ENCODE peak calls at places on chromosomes 12 and 14, in six cellular contexts. E is neuronal stem cell; U is stimulated activated CD4-positive, alpha-beta T cell treated with anti-CD3 and anti-CD28 coated beads, Interleukin-2, amount 100 ng/mL, for 48 hours; I is amniotic stem cell; M is pons; L is stimulated activated naive B cell treated with anti-CD40 and anti-IgM and Interleukin-4, amounts not matched to agents 10 μg/mL and 1 μg/mL and 100 μg/mL, for 72 hours. P is an unnamed sample.

GRCh38 chr14:60757617-60758016 is 23.1 kb downstream of the MNAT1 start:
- DNase-seq in U (no peak), I (no peak), L (no peak), M (no peak), E (no peak), P (no peak)

GRCh38 chr14:89793367-89793716 is 161.2 kb downstream of the EFCAB11 start:
- DNase-seq in L (no peak), E (no peak), I (no peak), U (no peak), M (no peak), P (no peak)

GRCh38 chr14:100900837-100901390 is 2.6 kb downstream of the RTL1 start:
- DNase-seq in E (peak), I (no peak), U (no peak), L (no peak), M (no peak), P (peak)

GRCh38 chr14:69845787-69846186 is 33.4 kb upstream of the SMOC1 start:
- DNase-seq in I (no peak), U (no peak), L (no peak), M (no peak), E (no peak), P (no peak)

GRCh38 chr14:64990291-64990690 is 3.6 kb downstream of the FNTB start:
- DNase-seq in E (no peak), M (no peak), U (no peak), L (no peak), I (no peak), P (no peak)

GRCh38 chr12:82862876-82863649 is 176.4 kb downstream of the TMTC2 start:
- DNase-seq in I (no peak), M (no peak), U (no peak), L (no peak), E (no peak), P (no peak)

GRCh38 chr14:43165651-43166050 is 1341.4 kb downstream of the FSCB start:
- DNase-seq in E (no peak), U (no peak), M (no peak), I (no peak), L (no peak), P (no peak)

GRCh38 chr12:88393017-88393767 is 187.1 kb downstream of the KITLG start:
- DNase-seq in L (no peak), M (no peak), I (no peak), E (no peak), U (no peak), P (no peak)

GRCh38 chr14:24674204-24674970 is 40.4 kb upstream of the GZMB start:
- DNase-seq in M (no peak), U (no peak), E (no peak), L (no peak), I (no peak), P (no peak)

GRCh38 chr12:45208604-45209487 is 7.0 kb upstream of the ANO6 start:
- DNase-seq in L (no peak), E (no peak), M (no peak), U (no peak), I (no peak), P (no peak)

GRCh38 chr14:73173092-73173735 is 36.9 kb downstream of the PSEN1 start:
- DNase-seq in E (peak), I (peak), M (peak), U (no peak), L (no peak), P (no peak)

GRCh38 chr12:122891661-122892525 is 4.0 kb downstream of the VPS37B start:
- DNase-seq in E (peak), I (peak), M (peak), U (no peak), L (no peak), P (no peak)

GRCh38 chr12:6314776-6315175 is 4.3 kb downstream of the PLEKHG6 start:
- DNase-seq in I (no peak), E (no peak), L (no peak), U (no peak), M (no peak), P (no peak)

GRCh38 chr14:77498984-77499527 is 440 bp upstream of the ISM2 start:
- DNase-seq in M (no peak), I (no peak), U (no peak), L (no peak), E (peak), P (peak)

GRCh38 chr14:52937869-52938268 is 13.0 kb downstream of the FERMT2 start:
- DNase-seq in E (no peak), U (no peak), L (no peak), I (no peak), M (no peak), P (no peak)

GRCh38 chr12:71967176-71967575 is 28.5 kb downstream of the TPH2 start:
- DNase-seq in I (no peak), M (no peak), U (no peak), L (no peak), E (no peak), P (no peak)

GRCh38 chr12:5807090-5807414 is 138.0 kb downstream of the ANO2 start:
- DNase-seq in I (no peak), U (no peak), M (no peak), L (no peak), E (no peak), P (no peak)

GRCh38 chr12:22787557-22787956 is 162.6 kb downstream of the ETNK1 start:
- DNase-seq in U (no peak), M (no peak), E (no peak), I (no peak), L (no peak), P (no peak)

GRCh38 chr12:6271281-6271680 is 39.2 kb upstream of the PLEKHG6 start:
- DNase-seq in M (no peak), E (no peak), L (no peak), I (no peak), U (no peak), P (no peak)

GRCh38 chr12:55659486-55660385 is 23.0 kb downstream of the OR10P1 start:
- DNase-seq in E (no peak), L (no peak), M (peak), U (no peak), I (no peak), P (peak)

GRCh38 chr12:7588703-7589329 is 76.9 kb downstream of the APOBEC1 start:
- DNase-seq in L (peak), U (peak), I (peak), E (no peak), M (peak), P (peak)

GRCh38 chr12:16020034-16020433 is 108.9 kb downstream of the DERA start:
- DNase-seq in U (no peak), L (no peak), M (no peak), E (no peak), I (no peak), P (no peak)

GRCh38 chr12:48815281-48816110 is 2.8 kb upstream of the CACNB3 start:
- DNase-seq in L (no peak), E (peak), U (peak), M (peak), I (peak), P (peak)

GRCh38 chr12:18224745-18225144 is 36.6 kb upstream of the PIK3C2G start:
- DNase-seq in I (peak), L (no peak), U (no peak), E (peak), M (peak), P (no peak)

GRCh38 chr14:61130512-61131260 is 149.6 kb downstream of the SLC38A6 start:
- DNase-seq in M (no peak), L (no peak), U (no peak), I (no peak), E (no peak), P (no peak)

GRCh38 chr12:99380701-99381100 is 266.9 kb upstream of the GARIN6 start:
- DNase-seq in M (no peak), E (no peak), L (no peak), I (no peak), U (no peak), P (no peak)

GRCh38 chr12:106248177-106248848 is 493 bp upstream of the CKAP4 start:
- DNase-seq in E (peak), U (no peak), L (peak), I (no peak), M (peak), P (peak)

GRCh38 chr14:68576496-68577244 is 216.2 kb downstream of the ZFP36L1 start:
- DNase-seq in L (no peak), E (no peak), I (no peak), U (no peak), M (no peak), P (no peak)

GRCh38 chr12:85985996-85986395 is 111.9 kb downstream of the NTS start:
- DNase-seq in U (no peak), L (no peak), E (no peak), M (no peak), I (no peak), P (no peak)

GRCh38 chr14:77212933-77213656 is 31.5 kb downstream of the TMEM63C start:
- DNase-seq in U (peak), M (no peak), L (peak), E (peak), I (no peak), P (peak)